ENCODE peak calls at places on chromosome 16, in eight cellular contexts. W is stomach, N is transverse colon, H is sigmoid colon, C is spleen, U is GM23338, K is K562, J is GM12878. P is an unnamed sample. For H3K4me1, the result is how much of the 10 kb centered on the place peaks cover.

GRCh38 chr16:81567987-81568748 is 123.6 kb downstream of the CMIP start:
- DNase-seq in C (no peak), J (no peak), N (no peak), H (no peak), K (no peak), U (no peak), W (peak), P (no peak)

GRCh38 chr16:10661737-10662136 is 33.0 kb downstream of the TEKT5 start:
- DNase-seq in H (no peak), K (no peak), U (no peak), J (no peak), W (no peak), N (no peak), C (no peak), P (no peak)

GRCh38 chr16:8295436-8295835 is 294.9 kb downstream of the TMEM114 start:
- DNase-seq in U (no peak), N (no peak), K (no peak), C (no peak), W (no peak), J (no peak), H (no peak), P (no peak)

GRCh38 chr16:83095926-83096692 is 469.3 kb downstream of the CDH13 start:
- DNase-seq in K (no peak), H (no peak), W (no peak), J (no peak), U (no peak), N (no peak), C (no peak), P (no peak)

GRCh38 chr16:75252946-75253911 is 1.8 kb upstream of the BCAR1 start:
- DNase-seq in W (no peak), K (no peak), C (peak), H (peak), U (peak), J (no peak), N (no peak), P (no peak)

GRCh38 chr16:50318796-50319578 is 49.8 kb downstream of the BRD7 start:
- DNase-seq in W (no peak), K (no peak), C (no peak), H (no peak), N (no peak), U (no peak), J (no peak), P (no peak)

GRCh38 chr16:55029509-55029908 is 98.8 kb downstream of the IRX5 start:
- DNase-seq in K (no peak), N (no peak), C (no peak), H (no peak), U (no peak), J (no peak), W (no peak), P (no peak)

GRCh38 chr16:19008245-19008644 is 24.5 kb downstream of the TMC7 start:
- DNase-seq in H (no peak), U (no peak), W (no peak), C (peak), N (no peak), J (no peak), K (no peak), P (no peak)

GRCh38 chr16:86882586-86883280 is 304.4 kb downstream of the FOXL1 start:
- DNase-seq in J (no peak), H (peak), K (no peak), W (no peak), N (no peak), U (no peak), C (peak), P (no peak)

GRCh38 chr16:77951788-77952187 is 70.6 kb upstream of the CLEC3A start:
- DNase-seq in N (no peak), U (peak), W (no peak), C (no peak), K (peak), J (peak), H (no peak), P (no peak)

GRCh38 chr16:73289232-73289631 is 241.3 kb upstream of the ZFHX3 start:
- DNase-seq in K (no peak), J (peak), W (no peak), N (no peak), C (no peak), H (no peak), U (no peak), P (no peak)

GRCh38 chr16:19098173-19098572 is 15.6 kb upstream of the ITPRIPL2 start:
- DNase-seq in W (no peak), N (no peak), K (no peak), C (no peak), H (no peak), J (no peak), U (no peak), P (no peak)

GRCh38 chr16:49048557-49048956 is 233.1 kb downstream of the CBLN1 start:
- DNase-seq in C (no peak), H (no peak), W (no peak), J (no peak), N (no peak), U (no peak), K (no peak), P (peak)

GRCh38 chr16:50509521-50510341 is 38.5 kb upstream of the NKD1 start:
- DNase-seq in H (no peak), J (no peak), N (peak), W (peak), K (peak), U (peak), C (no peak), P (peak)

GRCh38 chr16:627458-628239 is 3.1 kb upstream of the WFIKKN1 start:
- DNase-seq in H (peak), N (no peak), W (peak), C (peak), U (no peak), K (no peak), J (no peak), P (no peak)

GRCh38 chr16:624522-625401 is 6.0 kb upstream of the WFIKKN1 start:
- DNase-seq in U (no peak), W (no peak), K (no peak), C (no peak), H (peak), J (no peak), N (no peak), P (no peak)

GRCh38 chr16:626174-626765 is 4.5 kb upstream of the WFIKKN1 start:
- DNase-seq in W (no peak), H (peak), C (no peak), K (no peak), N (no peak), J (no peak), U (no peak), P (no peak)

GRCh38 chr16:626787-627457 is 3.9 kb upstream of the WFIKKN1 start:
- DNase-seq in K (peak), N (no peak), U (no peak), W (no peak), C (no peak), H (peak), J (no peak), P (no peak)

GRCh38 chr16:625402-626173 is 5.2 kb upstream of the WFIKKN1 start:
- DNase-seq in N (no peak), U (no peak), J (no peak), C (no peak), K (no peak), W (no peak), H (peak), P (no peak)
- H3K4me1 ChIP-seq in N (under half), U (under half), J (under half), C (under half), K (under half), W (under half), H (under half), P (half or more)

GRCh38 chr16:66991545-66992077 is 3.2 kb downstream of the CES4A start:
- DNase-seq in C (no peak), N (no peak), H (no peak), U (no peak), J (no peak), W (no peak), K (no peak), P (no peak)
- H3K27ac ChIP-seq in C (no peak), N (no peak), H (no peak), U (no peak), J (no peak), W (no peak), K (no peak), P (no peak)

DNA sequence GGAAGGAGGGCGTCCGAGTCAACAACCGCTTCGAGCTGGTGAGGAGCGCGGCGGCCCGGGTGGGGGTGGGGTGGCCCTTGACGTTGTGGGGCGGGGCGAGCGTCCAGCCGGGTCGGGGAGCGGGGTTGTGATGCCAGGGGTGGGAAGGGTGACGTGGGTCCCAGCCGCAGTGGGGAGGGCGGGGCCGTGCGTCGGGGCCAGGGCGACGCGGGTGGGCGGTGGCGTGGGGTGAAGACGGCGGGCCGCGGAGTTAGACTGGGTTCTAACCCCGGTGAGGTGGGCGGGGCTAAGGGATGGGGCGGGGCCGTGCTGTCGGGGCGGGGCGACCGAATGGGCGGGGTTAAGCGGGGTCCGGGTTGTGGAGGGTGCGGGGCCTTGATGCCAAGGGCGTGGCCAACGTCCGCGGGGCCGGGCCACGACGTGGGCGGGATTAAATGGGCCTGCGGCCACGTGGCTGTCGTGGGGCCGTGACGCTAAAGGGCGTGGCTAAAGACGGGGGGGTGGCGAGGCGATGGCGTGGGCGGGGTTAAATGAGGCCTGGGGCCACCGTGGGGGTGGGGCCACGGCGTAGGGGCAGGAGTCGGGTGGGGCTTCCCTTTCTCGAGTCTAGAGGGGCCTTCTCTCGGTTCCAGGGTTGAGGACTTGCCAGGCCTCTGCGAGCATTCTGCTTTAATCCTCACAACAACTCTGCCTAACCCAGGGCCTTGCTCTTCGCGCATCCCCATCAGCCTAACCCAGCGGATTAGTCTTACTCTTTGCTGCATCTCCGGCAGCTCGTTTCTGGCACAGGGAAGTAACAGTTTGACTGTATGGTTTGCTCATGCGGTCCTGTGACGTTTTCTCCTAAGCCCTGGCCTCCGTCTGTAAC is 664 bp downstream of the TCF25 start:
- DNase-seq in U (peak), W (peak), C (peak), J (peak), K (peak), H (peak), N (peak), P (no peak)
- TF ChIP-seq POLR2AphosphoS5 in U (no peak), W (no peak), C (no peak), J (peak), K (no peak), H (no peak), N (no peak), P (no peak)

DNA sequence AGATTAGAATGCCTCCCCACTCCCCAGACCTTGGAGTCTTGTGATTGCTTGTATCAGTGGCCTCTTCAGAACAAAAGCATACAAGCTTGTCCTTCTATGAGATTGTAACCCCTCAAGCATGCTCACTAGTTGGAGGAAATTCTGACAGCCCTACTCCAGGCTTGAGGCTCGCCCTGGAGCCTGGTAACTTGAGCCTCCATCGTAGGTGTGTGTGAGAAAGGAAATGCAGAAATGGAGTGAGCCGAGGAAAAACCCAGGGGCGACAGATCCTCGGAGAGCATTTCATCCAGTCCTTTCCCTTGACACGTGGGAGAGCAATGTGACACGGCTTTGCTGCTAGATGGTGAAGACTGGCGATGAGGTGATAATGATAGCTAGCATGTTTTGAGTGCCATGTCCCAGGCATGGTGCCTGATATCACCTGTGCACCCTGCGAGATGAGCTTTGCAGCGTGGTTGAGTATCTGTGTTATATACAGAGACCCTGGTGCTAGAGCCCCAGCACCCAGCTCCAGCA is 31.3 kb downstream of the GNAO1 start:
- DNase-seq in H (no peak), J (no peak), C (no peak), K (no peak), U (peak), N (no peak), W (no peak), P (no peak)
- H3K4me1 ChIP-seq in H (under half), J (under half), C (under half), K (under half), U (under half), N (under half), W (under half), P (under half)

GRCh38 chr16:58392215-58393137 is at the start of gene GINS3:
- DNase-seq in K (peak), C (peak), N (peak), U (peak), W (peak), H (peak), J (peak), P (no peak)
- H3K27ac ChIP-seq in K (peak), C (peak), N (peak), U (peak), W (peak), H (peak), J (peak), P (peak)

GRCh38 chr16:14641877-14642276 is 9.1 kb downstream of the BFAR start:
- DNase-seq in U (peak), J (no peak), W (no peak), N (no peak), C (no peak), H (no peak), K (no peak), P (no peak)

GRCh38 chr16:14635394-14636145 is 2.8 kb downstream of the BFAR start:
- DNase-seq in J (no peak), W (no peak), K (no peak), N (no peak), C (no peak), H (no peak), U (peak), P (no peak)

GRCh38 chr16:14641206-14641605 is 8.5 kb downstream of the BFAR start:
- DNase-seq in N (no peak), C (no peak), U (no peak), J (no peak), K (no peak), W (no peak), H (no peak), P (no peak)

GRCh38 chr16:14640538-14640937 is 7.8 kb downstream of the BFAR start:
- DNase-seq in U (no peak), H (no peak), K (no peak), J (no peak), N (peak), C (no peak), W (no peak), P (no peak)
- TF ChIP-seq POLR2AphosphoS5 in U (no peak), H (no peak), K (peak), J (no peak), N (peak), C (no peak), W (no peak), P (no peak)

GRCh38 chr16:67961551-67961957 is 6.9 kb downstream of the SLC12A4 start:
- DNase-seq in J (no peak), H (no peak), N (peak), U (no peak), K (no peak), C (no peak), W (peak), P (no peak)
- H3K4me1 ChIP-seq in J (under half), H (half or more), N (under half), U (under half), K (under half), C (half or more), W (half or more), P (half or more)

DNA sequence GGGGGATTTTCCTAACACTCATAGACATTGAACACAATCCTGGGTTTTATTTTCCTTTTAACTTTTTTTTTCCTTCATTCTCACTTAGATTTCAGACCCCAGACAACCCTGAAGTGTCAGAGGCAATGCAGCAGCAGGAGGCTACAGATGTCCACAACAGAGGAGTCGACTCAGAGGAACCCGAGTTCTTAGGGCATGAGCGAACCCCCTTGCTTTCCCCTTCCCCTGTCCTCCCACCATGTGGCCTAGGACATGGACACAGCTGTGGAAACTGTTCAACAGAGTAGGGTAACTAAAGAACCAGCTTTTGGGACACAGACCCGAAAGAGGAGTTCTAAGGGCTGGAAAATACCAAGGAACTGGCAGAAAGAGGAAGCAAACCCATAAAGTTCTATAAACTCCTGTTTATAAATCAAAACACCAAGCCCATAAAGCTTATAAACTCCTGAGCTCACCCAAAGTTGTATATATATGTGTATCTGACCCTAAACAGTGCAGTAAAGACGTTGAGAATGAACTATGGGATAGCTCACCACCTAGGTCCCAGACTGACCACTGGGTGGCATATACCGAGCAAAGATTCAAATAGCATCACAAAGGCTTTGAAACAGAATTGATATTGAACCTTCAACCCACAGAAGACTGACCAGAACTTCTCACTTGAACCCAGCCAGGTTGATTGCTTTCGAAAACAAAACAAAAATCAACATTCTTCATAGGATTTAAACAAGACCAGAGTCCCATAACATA is 33.9 kb downstream of the CMTM4 start:
- DNase-seq in W (no peak), K (peak), C (no peak), J (no peak), U (peak), N (no peak), H (no peak), P (no peak)
- H3K27ac ChIP-seq in W (no peak), K (peak), C (no peak), J (no peak), U (no peak), N (no peak), H (peak), P (peak)

GRCh38 chr16:85395207-85395912 is 217.8 kb upstream of the GSE1 start:
- DNase-seq in U (no peak), N (peak), C (peak), W (peak), K (peak), H (peak), J (peak), P (no peak)
- TF ChIP-seq POLR2AphosphoS5 in U (no peak), N (peak), C (peak), W (no peak), K (no peak), H (peak), J (no peak), P (no peak)

GRCh38 chr16:70682239-70683145 is 3.4 kb downstream of the MTSS2 start:
- DNase-seq in J (no peak), K (no peak), H (no peak), N (no peak), C (peak), U (peak), W (no peak), P (no peak)

GRCh38 chr16:70683146-70683944 is 2.5 kb downstream of the MTSS2 start:
- DNase-seq in U (no peak), H (no peak), K (no peak), C (peak), W (no peak), J (no peak), N (no peak), P (no peak)

GRCh38 chr16:70685061-70685937 is 554 bp downstream of the MTSS2 start:
- DNase-seq in U (no peak), H (no peak), W (no peak), N (no peak), J (no peak), C (peak), K (peak), P (no peak)

GRCh38 chr16:70685938-70686375 is at the start of gene MTSS2:
- DNase-seq in N (peak), H (peak), W (peak), U (peak), K (peak), C (peak), J (no peak), P (no peak)

GRCh38 chr16:70684146-70685060 is 1.4 kb downstream of the MTSS2 start:
- DNase-seq in H (no peak), U (no peak), C (peak), W (no peak), N (no peak), J (no peak), K (no peak), P (no peak)
- H3K4me1 ChIP-seq in H (half or more), U (under half), C (half or more), W (half or more), N (half or more), J (under half), K (under half), P (half or more)

P was measured in vagina.